ENCODE peak calls at places on chromosome 22, in ten cellular contexts. F is fibroblast of lung, A is cardiac fibroblast, I is MCF 10A, X is prostate gland, G is nephron progenitor cell, Y is mesothelial cell of epicardium, D is GM23338, B is fibroblast of the aortic adventitia, H is right lobe of liver. C is an unnamed sample.
A peak's percentile ranks its signal among the peaks of the same experiment; 100 is the strongest.

GRCh38 chr22:35631597-35631996 is 14.5 kb upstream of the MB start:
- DNase-seq in Y (no peak), I (peak; percentile 72), A (peak; percentile 54), X (no peak), G (peak; percentile 43), F (no peak), B (no peak), H (peak; percentile 56), D (peak; percentile 92), C (no peak)

GRCh38 chr22:42340695-42341383 is 70.4 kb upstream of the TCF20 start:
- DNase-seq in F (no peak), Y (no peak), G (peak; percentile 70), H (no peak), B (no peak), X (no peak), I (no peak), D (peak; percentile 69), A (no peak), C (no peak)

GRCh38 chr22:31162015-31162765 is 2.2 kb downstream of the RNF185 start:
- DNase-seq in B (peak; percentile 53), Y (no peak), G (no peak), I (no peak), A (peak; percentile 23), H (no peak), D (no peak), F (peak; percentile 41), X (no peak), C (no peak)

GRCh38 chr22:23386822-23387580 is 193.1 kb downstream of the IGLL1 start:
- DNase-seq in X (no peak), F (no peak), H (no peak), D (no peak), I (no peak), B (no peak), A (no peak), Y (no peak), G (no peak), C (no peak)

GRCh38 chr22:48483764-48484528 is 1343.7 kb downstream of the BRD1 start:
- DNase-seq in I (no peak), G (no peak), D (no peak), H (no peak), X (no peak), B (no peak), A (no peak), F (no peak), Y (no peak), C (no peak)

GRCh38 chr22:42881982-42882656 is 25.0 kb upstream of the ARFGAP3 start:
- DNase-seq in F (no peak), I (no peak), B (no peak), X (no peak), H (peak; percentile 84), D (no peak), A (no peak), Y (no peak), G (no peak), C (no peak)

GRCh38 chr22:23251445-23252093 is 71.3 kb downstream of the BCR start:
- DNase-seq in H (peak; percentile 54), F (peak; percentile 37), A (peak; percentile 50), I (peak; percentile 51), Y (no peak), B (peak; percentile 41), D (no peak), X (no peak), G (no peak), C (peak; percentile 45)

GRCh38 chr22:35630387-35630793 is 13.3 kb upstream of the MB start:
- DNase-seq in G (no peak), I (peak; percentile 43), Y (no peak), A (peak; percentile 45), B (peak; percentile 45), H (no peak), D (peak; percentile 39), F (peak; percentile 73), X (no peak), C (peak; percentile 63)

GRCh38 chr22:39446239-39446721 is 10.5 kb upstream of the MGAT3 start:
- DNase-seq in G (no peak), F (no peak), I (no peak), Y (no peak), X (no peak), D (peak; percentile 77), B (no peak), A (no peak), H (no peak), C (no peak)

GRCh38 chr22:39962071-39962470 is 1.9 kb downstream of the TMA7B start:
- DNase-seq in I (no peak), D (no peak), G (no peak), H (no peak), Y (no peak), X (no peak), F (peak; percentile 66), A (no peak), B (no peak), C (no peak)

GRCh38 chr22:41175546-41175945 is 29.6 kb upstream of the L3MBTL2 start:
- DNase-seq in H (no peak), D (no peak), G (no peak), Y (no peak), F (no peak), I (no peak), X (no peak), A (peak; percentile 24), B (no peak), C (no peak)

GRCh38 chr22:44309647-44310046 is 3.1 kb downstream of the SHISAL1 start:
- DNase-seq in A (no peak), G (no peak), H (no peak), D (no peak), F (no peak), B (peak; percentile 46), I (peak; percentile 20), X (no peak), Y (no peak), C (no peak)

GRCh38 chr22:44311855-44312170 is 938 bp downstream of the SHISAL1 start:
- DNase-seq in F (peak; percentile 77), B (peak; percentile 88), A (peak; percentile 89), X (no peak), G (no peak), I (peak; percentile 43), Y (no peak), D (no peak), H (no peak), C (peak; percentile 73)

GRCh38 chr22:44312766-44313165 is at the start of gene SHISAL1:
- DNase-seq in I (peak; percentile 55), B (no peak), F (peak; percentile 74), X (no peak), D (no peak), H (no peak), A (peak; percentile 22), Y (no peak), G (no peak), C (peak; percentile 22)

GRCh38 chr22:44309137-44309536 is 3.6 kb downstream of the SHISAL1 start:
- DNase-seq in Y (no peak), F (peak; percentile 97), X (no peak), G (no peak), B (peak; percentile 97), I (peak; percentile 93), A (peak; percentile 97), D (no peak), H (no peak), C (peak; percentile 98)

DNA sequence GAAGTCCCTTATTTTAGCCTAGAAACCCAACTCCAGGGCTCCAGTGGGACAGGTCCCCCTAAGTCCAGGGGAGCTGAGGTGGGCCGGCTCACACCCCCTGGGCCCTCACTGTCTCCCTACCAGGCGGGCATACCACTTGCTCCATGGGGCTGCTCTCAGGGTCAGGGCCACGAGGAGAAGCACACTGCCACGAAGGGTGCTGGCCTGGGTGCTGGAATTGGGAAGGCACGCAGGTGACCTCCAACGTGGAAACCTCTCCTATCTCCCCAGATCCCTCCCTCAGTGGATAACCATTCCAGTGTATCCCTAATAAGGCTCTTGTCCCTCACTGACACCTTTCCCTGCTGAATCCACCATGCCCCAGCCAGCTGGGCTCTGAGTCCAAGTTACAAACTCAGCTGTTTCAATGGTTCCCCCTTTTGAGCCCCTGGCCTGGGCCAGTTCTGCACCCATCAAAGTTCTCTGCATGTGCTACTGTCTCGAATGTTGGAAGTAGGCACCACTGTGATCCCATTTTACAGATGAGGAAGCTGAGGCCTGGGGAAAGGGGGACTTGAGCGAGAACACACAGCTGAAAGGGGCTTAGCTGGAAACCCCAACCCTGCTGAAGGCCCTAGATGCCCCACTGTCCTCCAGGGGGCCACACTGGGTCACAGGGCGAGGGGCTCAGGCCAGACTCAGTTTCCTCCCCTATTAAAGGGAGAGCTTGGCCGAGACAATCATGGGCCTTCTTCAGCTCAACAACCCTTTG is 1.5 kb downstream of the SHISAL1 start:
- DNase-seq in B (no peak), F (no peak), A (no peak), G (no peak), H (no peak), Y (no peak), X (no peak), I (no peak), D (no peak), C (no peak)
- TF ChIP-seq CTCF in B (no peak), F (no peak), A (no peak), G (no peak), H (no peak), Y (no peak), X (no peak), I (no peak), D (peak; percentile 41), C (peak; percentile 5)

DNA sequence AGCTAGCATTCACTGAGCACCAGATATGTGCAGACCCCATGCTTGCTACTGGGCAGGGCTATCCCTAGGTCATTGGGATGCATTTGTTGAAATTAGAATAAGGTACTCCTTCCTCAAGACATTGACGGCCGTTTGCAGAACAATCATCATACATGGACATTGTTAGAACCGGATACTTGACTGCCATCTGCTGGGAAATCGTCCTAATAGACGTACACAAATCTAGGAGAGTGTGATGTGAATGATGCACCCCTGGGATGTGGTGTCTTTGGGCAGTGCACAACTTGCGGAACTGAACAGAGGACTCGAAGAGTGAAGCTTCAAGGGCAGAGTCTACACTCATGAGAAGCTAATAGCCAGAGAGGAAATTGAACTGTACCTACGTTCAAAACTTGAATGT is 35.9 kb downstream of the MYO18B start:
- DNase-seq in G (no peak), I (peak; percentile 71), X (peak; percentile 16), A (peak; percentile 76), H (no peak), Y (no peak), D (peak; percentile 44), F (peak; percentile 36), B (peak; percentile 62), C (peak; percentile 45)
- TF ChIP-seq CTCF in G (no peak), I (peak; percentile 31), X (peak; percentile 19), A (peak; percentile 46), H (no peak), Y (no peak), D (peak; percentile 48), F (peak; percentile 37), B (peak; percentile 46), C (peak; percentile 38)

GRCh38 chr22:33210129-33210784 is 152.1 kb upstream of the SYN3 start:
- DNase-seq in I (peak; percentile 34), Y (no peak), A (peak; percentile 46), F (peak; percentile 5), D (peak; percentile 87), H (peak; percentile 18), G (peak; percentile 47), X (no peak), B (peak; percentile 39), C (peak; percentile 9)
- TF ChIP-seq CTCF in I (peak; percentile 74), Y (peak; percentile 37), A (peak; percentile 59), F (peak; percentile 52), D (peak; percentile 91), H (peak; percentile 42), G (peak; percentile 70), X (peak; percentile 19), B (peak; percentile 55), C (peak; percentile 48)

GRCh38 chr22:19868333-19868732 is 13.7 kb upstream of the GNB1L start:
- DNase-seq in H (no peak), D (no peak), A (no peak), Y (no peak), F (no peak), G (no peak), B (no peak), I (no peak), X (no peak), C (no peak)
- TF ChIP-seq CTCF in H (no peak), D (peak; percentile 47), A (no peak), Y (no peak), F (no peak), G (no peak), B (no peak), I (no peak), X (no peak), C (no peak)

GRCh38 chr22:32879550-32879949 is 78.0 kb downstream of the TIMP3 start:
- DNase-seq in I (no peak), X (no peak), G (no peak), F (no peak), B (no peak), D (no peak), Y (no peak), A (peak; percentile 3), H (no peak), C (no peak)
- TF ChIP-seq CTCF in I (no peak), X (no peak), G (no peak), F (no peak), B (no peak), D (no peak), Y (no peak), A (no peak), H (no peak), C (no peak)